ENCODE peak calls at places on chromosomes 6 and 20, in eight cellular contexts. Q is NCI-H2227 treated with DMSO at 0.1 percent for 48 hours; R is stimulated activated CD8-positive, alpha-beta memory T cell treated with anti-CD3 and anti-CD28 coated beads, Interleukin-2, amount 100 ng/mL, for 1 hour; N is A549; X is nephron progenitor cell; Z is aorta; K is HTR-8/SVneo; W is ELR. V is an unnamed sample.

GRCh38 chr20:29443819-29444218 is 1813.6 kb upstream of the DEFB115 start:
- DNase-seq in Q (no peak), R (no peak), N (no peak), X (no peak), Z (no peak), K (no peak), W (no peak), V (no peak)

GRCh38 chr6:134041093-134041492 is 11.3 kb downstream of the SLC2A12 start:
- DNase-seq in Q (no peak), R (no peak), N (peak), X (no peak), Z (no peak), K (peak), W (peak), V (no peak)

GRCh38 chr6:168305863-168306262 is 13.7 kb downstream of the DACT2 start:
- DNase-seq in Q (no peak), R (no peak), N (no peak), X (no peak), Z (no peak), K (no peak), W (no peak), V (no peak)

GRCh38 chr6:39083111-39083702 is 31.8 kb downstream of the SAYSD1 start:
- DNase-seq in Q (no peak), R (no peak), N (no peak), X (no peak), Z (no peak), K (no peak), W (no peak), V (no peak)

GRCh38 chr6:114058435-114058834 is 87.5 kb upstream of the HDAC2 start:
- DNase-seq in Q (no peak), R (no peak), N (no peak), X (no peak), Z (no peak), K (peak), W (no peak), V (no peak)

GRCh38 chr6:111837641-111838500 is 35.4 kb downstream of the FYN start:
- DNase-seq in Q (no peak), R (no peak), N (no peak), X (no peak), Z (no peak), K (no peak), W (no peak), V (no peak)

GRCh38 chr20:33677991-33678431 is 3.8 kb upstream of the NECAB3 start:
- DNase-seq in Q (no peak), R (no peak), N (no peak), X (no peak), Z (no peak), K (no peak), W (no peak), V (no peak)

GRCh38 chr6:85436939-85437495 is 12.9 kb upstream of the NT5E start:
- DNase-seq in Q (no peak), R (no peak), N (no peak), X (no peak), Z (no peak), K (no peak), W (no peak), V (no peak)

GRCh38 chr6:45698046-45698445 is 317.6 kb downstream of the CLIC5 start:
- DNase-seq in Q (no peak), R (no peak), N (no peak), X (no peak), Z (no peak), K (no peak), W (no peak), V (no peak)

GRCh38 chr6:137728386-137729349 is 138.4 kb upstream of the TNFAIP3 start:
- DNase-seq in Q (no peak), R (no peak), N (no peak), X (no peak), Z (no peak), K (no peak), W (peak), V (no peak)

GRCh38 chr6:147759088-147759487 is 250.6 kb downstream of the SAMD5 start:
- DNase-seq in Q (no peak), R (no peak), N (no peak), X (no peak), Z (no peak), K (no peak), W (no peak), V (no peak)

GRCh38 chr6:101543796-101544195 is 150.3 kb downstream of the GRIK2 start:
- DNase-seq in Q (peak), R (no peak), N (no peak), X (no peak), Z (no peak), K (no peak), W (no peak), V (no peak)

GRCh38 chr6:136744889-136745288 is 47.4 kb downstream of the MAP3K5 start:
- DNase-seq in Q (no peak), R (no peak), N (no peak), X (no peak), Z (no peak), K (no peak), W (no peak), V (no peak)

GRCh38 chr20:60516442-60516841 is 558.2 kb downstream of the CDH26 start:
- DNase-seq in Q (no peak), R (no peak), N (no peak), X (no peak), Z (no peak), K (no peak), W (no peak), V (no peak)

GRCh38 chr6:89140347-89141159 is 5.3 kb upstream of the PM20D2 start:
- DNase-seq in Q (no peak), R (no peak), N (no peak), X (no peak), Z (no peak), K (no peak), W (peak), V (no peak)

GRCh38 chr20:1567392-1568165 is 10.1 kb upstream of the SIRPD start:
- DNase-seq in Q (no peak), R (no peak), N (no peak), X (no peak), Z (no peak), K (peak), W (peak), V (no peak)

GRCh38 chr6:82954937-82955577 is 110.6 kb downstream of the UBE3D start:
- DNase-seq in Q (no peak), R (no peak), N (no peak), X (no peak), Z (no peak), K (no peak), W (peak), V (no peak)

GRCh38 chr6:10140121-10140520 is 274.8 kb downstream of the TFAP2A start:
- DNase-seq in Q (no peak), R (no peak), N (no peak), X (no peak), Z (no peak), K (no peak), W (no peak), V (no peak)

GRCh38 chr6:26172496-26172958 is 85.3 kb downstream of the HFE start:
- DNase-seq in Q (no peak), R (no peak), N (no peak), X (no peak), Z (no peak), K (no peak), W (peak), V (no peak)

V was measured in esophagus muscularis mucosa.